ENCODE peak calls at places on chromosome 11, in eight cellular contexts. G, K, E, Y, W, U, B and V are unnamed samples.

GRCh38 chr11:70142171-70142875 is 60.8 kb upstream of the FADD start:
- DNase-seq in G (no peak), K (no peak), E (no peak), Y (no peak), W (no peak), U (no peak), B (no peak), V (no peak)

GRCh38 chr11:122155001-122155400 is 39.0 kb upstream of the BLID start:
- DNase-seq in G (no peak), K (no peak), E (no peak), Y (no peak), W (no peak), U (no peak), B (no peak), V (no peak)

GRCh38 chr11:116891746-116892145 is 54.3 kb upstream of the APOA1 start:
- DNase-seq in G (no peak), K (no peak), E (no peak), Y (no peak), W (no peak), U (no peak), B (no peak), V (no peak)

GRCh38 chr11:69293819-69294505 is at the start of gene MYEOV:
- DNase-seq in G (peak), K (peak), E (peak), Y (no peak), W (peak), U (no peak), B (no peak), V (peak)

GRCh38 chr11:126561327-126561893 is 205.9 kb downstream of the ST3GAL4 start:
- DNase-seq in G (peak), K (peak), E (no peak), Y (no peak), W (no peak), U (no peak), B (peak), V (peak)

GRCh38 chr11:93234602-93235207 is 36.9 kb upstream of the SLC36A4 start:
- DNase-seq in G (peak), K (peak), E (peak), Y (peak), W (peak), U (peak), B (peak), V (peak)

GRCh38 chr11:62140302-62141110 is 16.7 kb downstream of the INCENP start:
- DNase-seq in G (no peak), K (no peak), E (no peak), Y (no peak), W (no peak), U (no peak), B (no peak), V (no peak)

GRCh38 chr11:44659641-44660040 is 67.1 kb upstream of the TSPAN18 start:
- DNase-seq in G (no peak), K (peak), E (no peak), Y (peak), W (no peak), U (no peak), B (no peak), V (no peak)

GRCh38 chr11:101456812-101457211 is 127.0 kb downstream of the TRPC6 start:
- DNase-seq in G (no peak), K (no peak), E (no peak), Y (no peak), W (no peak), U (no peak), B (no peak), V (no peak)